ENCODE peak calls at places on chromosomes 2 and 18, in nine cellular contexts. M is ovary; J is CD8-positive, alpha-beta memory T cell; U is vagina; D is mesendoderm; Y is left lung; W is hepatocyte; S is CD8-positive, alpha-beta T cell; F is NT2/D1. N is an unnamed sample.
A peak's percentile ranks its signal among the peaks of the same experiment; 100 is the strongest.

GRCh38 chr18:24560511-24560981 is 100.1 kb downstream of the HRH4 start:
- DNase-seq in U (no peak), M (no peak), Y (peak; percentile 37), F (peak; percentile 35), S (no peak), W (peak; percentile 71), J (no peak), D (peak; percentile 90), N (peak; percentile 80)

GRCh38 chr2:212409560-212409959 is 129.0 kb downstream of the ERBB4 start:
- DNase-seq in W (no peak), S (no peak), F (no peak), U (no peak), D (no peak), M (no peak), Y (no peak), J (no peak), N (no peak)

GRCh38 chr18:23405626-23406025 is 47.5 kb upstream of the RIOK3 start:
- DNase-seq in Y (no peak), D (no peak), S (no peak), W (no peak), M (no peak), F (no peak), J (no peak), U (no peak), N (no peak)

GRCh38 chr2:9979977-9980376 is 28.5 kb downstream of the GRHL1 start:
- DNase-seq in M (no peak), J (peak; percentile 3), Y (no peak), S (no peak), F (no peak), D (no peak), U (peak; percentile 27), W (no peak), N (no peak)

GRCh38 chr2:10781746-10782145 is 30.8 kb downstream of the PDIA6 start:
- DNase-seq in U (no peak), D (no peak), W (no peak), F (no peak), S (no peak), M (no peak), J (no peak), Y (no peak), N (no peak)

GRCh38 chr2:230721712-230722111 is 9.1 kb downstream of the CAB39 start:
- DNase-seq in J (no peak), Y (no peak), W (no peak), U (no peak), S (no peak), F (no peak), M (no peak), D (peak; percentile 48), N (no peak)

GRCh38 chr18:33844232-33844631 is 266.2 kb downstream of the ASXL3 start:
- DNase-seq in M (no peak), Y (no peak), F (no peak), J (no peak), S (no peak), W (no peak), U (no peak), D (no peak), N (no peak)

GRCh38 chr2:1613731-1614354 is 130.5 kb downstream of the PXDN start:
- DNase-seq in F (no peak), S (no peak), J (no peak), W (no peak), M (no peak), Y (no peak), U (no peak), D (peak; percentile 68), N (peak; percentile 85)

GRCh38 chr18:41371718-41372117 is 583.3 kb upstream of the PIK3C3 start:
- DNase-seq in M (no peak), F (no peak), Y (no peak), J (no peak), D (peak; percentile 48), W (peak; percentile 17), U (no peak), S (no peak), N (no peak)

GRCh38 chr2:81389203-81389602 is 1084.7 kb upstream of the LRRTM1 start:
- DNase-seq in Y (no peak), S (no peak), D (peak; percentile 11), M (no peak), J (no peak), W (no peak), U (no peak), F (no peak), N (no peak)

GRCh38 chr2:52536929-52537460 is 1230.6 kb upstream of the CHAC2 start:
- DNase-seq in J (no peak), S (no peak), U (no peak), Y (no peak), D (no peak), W (no peak), M (no peak), F (no peak), N (no peak)

GRCh38 chr2:50773533-50773932 is 258.4 kb downstream of the NRXN1 start:
- DNase-seq in S (no peak), Y (no peak), J (no peak), D (peak; percentile 48), W (peak; percentile 7), M (no peak), F (no peak), U (no peak), N (peak; percentile 48)

GRCh38 chr18:37435996-37436395 is 129.6 kb downstream of the CELF4 start:
- DNase-seq in S (no peak), J (no peak), W (no peak), D (no peak), Y (no peak), U (no peak), M (no peak), F (no peak), N (no peak)

GRCh38 chr18:64330161-64330560 is 181.3 kb upstream of the LINC00305 start:
- DNase-seq in F (peak; percentile 15), M (no peak), S (no peak), Y (no peak), D (peak; percentile 65), W (peak; percentile 22), U (no peak), J (no peak), N (peak; percentile 61)

GRCh38 chr2:7508220-7508943 is 591.2 kb downstream of the RNF144A start:
- DNase-seq in D (no peak), S (no peak), Y (no peak), W (no peak), M (no peak), F (no peak), J (no peak), U (no peak), N (no peak)

GRCh38 chr2:168574856-168575630 is 119.0 kb downstream of the CERS6 start:
- DNase-seq in W (no peak), D (no peak), S (no peak), M (no peak), J (no peak), Y (no peak), F (no peak), U (no peak), N (no peak)

DNA sequence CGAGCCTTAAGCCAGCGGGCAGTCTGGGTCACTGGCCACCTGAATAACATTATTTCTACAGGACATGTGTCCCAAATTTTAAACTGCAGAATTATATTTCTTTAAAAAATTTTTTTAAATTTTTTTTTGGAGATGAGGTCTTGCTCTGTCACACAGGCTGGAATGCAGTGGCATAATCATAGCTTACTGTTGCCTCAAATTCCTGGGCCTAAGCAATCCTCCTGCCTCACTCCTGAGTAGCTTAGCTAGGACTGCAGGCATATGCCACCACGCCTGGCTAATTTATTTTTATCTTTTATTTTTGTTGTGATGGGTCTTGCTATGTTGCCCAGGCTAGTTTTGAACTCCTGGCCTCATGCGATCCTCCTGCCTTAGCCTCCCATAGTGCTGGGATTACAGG is 10.7 kb downstream of the WIPF1 start:
- DNase-seq in U (no peak), W (no peak), Y (no peak), M (no peak), S (no peak), F (no peak), J (no peak), D (peak; percentile 30), N (no peak)
- H3K4me1 ChIP-seq in U (peaks cover 41% of the 10 kb centered on the region), W (peaks cover 10% of the 10 kb centered on the region), Y (peaks cover 53% of the 10 kb centered on the region), M (peaks cover 6% of the 10 kb centered on the region), S (peaks cover 94% of the 10 kb centered on the region), F (peaks cover 9% of the 10 kb centered on the region), J (peaks cover 95% of the 10 kb centered on the region), D (peaks cover 12% of the 10 kb centered on the region), N (peaks cover 7% of the 10 kb centered on the region)

DNA sequence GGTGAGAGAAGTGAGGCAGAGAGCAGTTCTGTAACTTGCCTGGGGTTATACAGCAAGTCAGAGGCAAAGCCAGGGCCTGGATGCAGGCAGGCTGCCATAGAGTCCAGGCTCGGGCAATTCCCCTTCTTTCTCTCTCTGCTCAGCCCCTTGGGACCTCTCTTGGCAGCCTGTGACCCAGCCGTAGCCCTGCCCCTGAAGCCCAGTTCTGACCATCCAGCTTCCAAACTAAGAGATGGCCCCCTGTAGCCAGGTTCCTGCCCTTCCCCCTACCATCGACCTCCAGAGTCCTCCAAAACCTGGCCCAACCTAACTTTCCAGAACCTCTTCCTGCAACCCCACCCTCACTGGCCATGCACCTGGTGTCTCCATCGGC is 201.2 kb downstream of the CTIF start:
- DNase-seq in M (peak; percentile 65), D (no peak), F (no peak), J (no peak), S (no peak), U (no peak), W (no peak), Y (no peak), N (no peak)
- H3K4me1 ChIP-seq in M (peaks cover 21% of the 10 kb centered on the region), D (no peaks in the 10 kb centered on the region), F (peaks cover 10% of the 10 kb centered on the region), J (no peaks in the 10 kb centered on the region), S (no peaks in the 10 kb centered on the region), U (peaks cover 33% of the 10 kb centered on the region), W (peaks cover 11% of the 10 kb centered on the region), Y (peaks cover 30% of the 10 kb centered on the region), N (no peaks in the 10 kb centered on the region)

GRCh38 chr2:101734511-101735165 is 37.1 kb downstream of the MAP4K4 start:
- DNase-seq in M (no peak), W (no peak), Y (no peak), S (no peak), F (no peak), J (no peak), D (no peak), U (no peak), N (no peak)
- H3K4me1 ChIP-seq in M (peaks cover 39% of the 10 kb centered on the region), W (peaks cover 36% of the 10 kb centered on the region), Y (peaks cover 90% of the 10 kb centered on the region), S (peaks cover 75% of the 10 kb centered on the region), F (peaks cover 15% of the 10 kb centered on the region), J (peaks cover 69% of the 10 kb centered on the region), D (peaks cover 3% of the 10 kb centered on the region), U (peaks cover 65% of the 10 kb centered on the region), N (no peaks in the 10 kb centered on the region)

GRCh38 chr18:48544661-48545415 is 6.0 kb downstream of the CTIF start:
- DNase-seq in J (no peak), Y (no peak), S (no peak), W (no peak), M (no peak), F (no peak), D (peak; percentile 48), U (no peak), N (no peak)

GRCh38 chr18:48547456-48548403 is 8.9 kb downstream of the CTIF start:
- DNase-seq in M (no peak), F (no peak), W (peak; percentile 63), D (peak; percentile 98), S (no peak), J (no peak), U (no peak), Y (no peak), N (peak; percentile 88)

GRCh38 chr18:48546411-48546810 is 7.6 kb downstream of the CTIF start:
- DNase-seq in S (no peak), J (no peak), W (peak; percentile 58), F (no peak), Y (no peak), U (no peak), M (no peak), D (peak; percentile 60), N (peak; percentile 59)

GRCh38 chr18:48544116-48544515 is 5.3 kb downstream of the CTIF start:
- DNase-seq in U (no peak), D (peak; percentile 21), J (no peak), F (no peak), M (no peak), Y (no peak), W (no peak), S (no peak), N (no peak)

GRCh38 chr18:48545690-48546365 is 7.0 kb downstream of the CTIF start:
- DNase-seq in U (no peak), J (no peak), M (peak; percentile 55), Y (peak; percentile 49), F (no peak), D (peak; percentile 96), W (peak; percentile 64), S (no peak), N (peak; percentile 94)
- H3K4me1 ChIP-seq in U (peaks cover 70% of the 10 kb centered on the region), J (no peaks in the 10 kb centered on the region), M (peaks cover 34% of the 10 kb centered on the region), Y (peaks cover 36% of the 10 kb centered on the region), F (peaks cover 17% of the 10 kb centered on the region), D (peaks cover 50% of the 10 kb centered on the region), W (peaks cover 63% of the 10 kb centered on the region), S (no peaks in the 10 kb centered on the region), N (peaks cover 34% of the 10 kb centered on the region)

N was measured in endodermal cell.